ENCODE peak calls at places on chromosomes 1 and 21, in seven cellular contexts. H, C, J, E, G, D and Q are unnamed samples.

GRCh38 chr1:36085126-36085525 is 1.2 kb downstream of the TEKT2 start:
- DNase-seq in J (no peak), E (no peak), H (no peak), D (no peak), G (no peak), C (no peak), Q (no peak)

GRCh38 chr1:119613769-119614358 is 34.2 kb downstream of the ZNF697 start:
- DNase-seq in E (peak), D (peak), H (peak), C (peak), G (peak), J (peak), Q (peak)

GRCh38 chr1:5911157-5911556 is 81.1 kb downstream of the NPHP4 start:
- DNase-seq in D (no peak), E (no peak), C (no peak), J (no peak), G (no peak), H (no peak), Q (no peak)

GRCh38 chr1:8687053-8687452 is 130.4 kb downstream of the RERE start:
- DNase-seq in H (peak), C (no peak), E (no peak), J (no peak), D (no peak), G (no peak), Q (no peak)

GRCh38 chr1:24289937-24290595 is 29.1 kb upstream of the GRHL3 start:
- DNase-seq in G (peak), D (peak), J (peak), H (peak), E (no peak), C (peak), Q (no peak)

GRCh38 chr1:19764848-19765247 is 34.9 kb downstream of the TMCO4 start:
- DNase-seq in G (no peak), D (no peak), E (no peak), J (peak), C (no peak), H (no peak), Q (no peak)

GRCh38 chr21:35981514-35982070 is 78.7 kb downstream of the SETD4 start:
- DNase-seq in G (no peak), D (no peak), J (no peak), H (no peak), E (no peak), C (no peak), Q (no peak)

GRCh38 chr21:45347712-45348477 is 57.1 kb upstream of the COL18A1 start:
- DNase-seq in C (no peak), E (no peak), G (no peak), H (no peak), J (no peak), D (no peak), Q (no peak)

GRCh38 chr1:157659576-157660247 is 40.9 kb downstream of the FCRL3 start:
- DNase-seq in G (no peak), J (no peak), C (no peak), D (no peak), H (no peak), E (no peak), Q (no peak)

GRCh38 chr1:31272369-31272768 is 24.2 kb downstream of the SNRNP40 start:
- DNase-seq in D (no peak), E (no peak), G (no peak), H (no peak), C (no peak), J (no peak), Q (no peak)